ENCODE peak calls at places on chromosomes 13 and 19, in nine cellular contexts. N is substantia nigra, W is Daoy, J is NCI-H2029, O is aorta, F is COR-L47, L is T-helper 9 cell, P is GOT3, Y is Right ventricle myocardium superior. Z is an unnamed sample.

GRCh38 chr19:13172335-13173128 is 22.3 kb downstream of the IER2 start:
- DNase-seq in N (no peak), W (peak; percentile 96), J (peak; percentile 85), O (peak; percentile 95), F (no peak), L (peak; percentile 76), P (peak; percentile 26), Y (peak; percentile 88), Z (no peak)

GRCh38 chr19:13978721-13979191 is 26.4 kb downstream of the DCAF15 start:
- DNase-seq in N (no peak), W (no peak), J (no peak), O (peak; percentile 84), F (peak; percentile 21), L (no peak), P (no peak), Y (no peak), Z (no peak)

GRCh38 chr13:22175815-22176214 is 504.9 kb downstream of the FGF9 start:
- DNase-seq in N (no peak), W (no peak), J (no peak), O (no peak), F (no peak), L (no peak), P (no peak), Y (no peak), Z (no peak)

GRCh38 chr19:49020931-49021895 is 2.9 kb downstream of the CGB3 start:
- DNase-seq in N (no peak), W (peak; percentile 76), J (no peak), O (no peak), F (no peak), L (no peak), P (no peak), Y (no peak), Z (no peak)

GRCh38 chr13:41644742-41645141 is 187.4 kb downstream of the RGCC start:
- DNase-seq in N (no peak), W (no peak), J (no peak), O (no peak), F (no peak), L (no peak), P (no peak), Y (no peak), Z (no peak)

GRCh38 chr13:44826586-44827350 is 162.5 kb downstream of the NUFIP1 start:
- DNase-seq in N (no peak), W (no peak), J (no peak), O (no peak), F (no peak), L (no peak), P (no peak), Y (no peak), Z (no peak)

GRCh38 chr13:111531505-111531904 is 211.1 kb downstream of the TEX29 start:
- DNase-seq in N (no peak), W (peak; percentile 28), J (no peak), O (no peak), F (no peak), L (no peak), P (no peak), Y (no peak), Z (no peak)

GRCh38 chr13:39765801-39766463 is 110.5 kb downstream of the COG6 start:
- DNase-seq in N (peak; percentile 49), W (peak; percentile 56), J (peak; percentile 79), O (no peak), F (peak; percentile 95), L (no peak), P (no peak), Y (peak; percentile 61), Z (no peak)

GRCh38 chr19:799076-799881 is 2.0 kb downstream of the PTBP1 start:
- DNase-seq in N (no peak), W (no peak), J (no peak), O (no peak), F (peak; percentile 23), L (no peak), P (no peak), Y (no peak), Z (peak; percentile 56)

Z was measured in HL-60.